ENCODE peak calls at places on chromosomes 11 and 22, in four cellular contexts. One of them, this sample, is unnamed.

GRCh38 chr22:37241351-37242142 is 2.5 kb downstream of the RAC2 start:
- DNase-seq in effector CD4-positive, alpha-beta T cell: no peak
- DNase-seq in activated effector memory CD4-positive, alpha-beta T cell treated with Interleukin-2 at 50 U/mL for 16 hours: no peak
- DNase-seq in GM12865: peak; percentile 61
- DNase-seq in this sample: no peak

GRCh38 chr11:128451651-128452470 is 135.5 kb downstream of the ETS1 start:
- DNase-seq in effector CD4-positive, alpha-beta T cell: no peak
- DNase-seq in activated effector memory CD4-positive, alpha-beta T cell treated with Interleukin-2 at 50 U/mL for 16 hours: no peak
- DNase-seq in GM12865: no peak
- DNase-seq in this sample: peak; percentile 52

GRCh38 chr11:57424802-57425564 is 1.9 kb downstream of the SLC43A3 start:
- DNase-seq in activated effector memory CD4-positive, alpha-beta T cell treated with Interleukin-2 at 50 U/mL for 16 hours: peak; percentile 73
- DNase-seq in effector CD4-positive, alpha-beta T cell: peak; percentile 73
- DNase-seq in GM12865: peak; percentile 97
- DNase-seq in this sample: peak; percentile 85

GRCh38 chr11:118633979-118634378 is 26.6 kb downstream of the PHLDB1 start:
- DNase-seq in GM12865: no peak
- DNase-seq in effector CD4-positive, alpha-beta T cell: no peak
- DNase-seq in activated effector memory CD4-positive, alpha-beta T cell treated with Interleukin-2 at 50 U/mL for 16 hours: no peak
- DNase-seq in this sample: no peak

GRCh38 chr11:95790933-95791247 is 592 bp downstream of the CEP57 start:
- DNase-seq in effector CD4-positive, alpha-beta T cell: peak; percentile 35
- DNase-seq in activated effector memory CD4-positive, alpha-beta T cell treated with Interleukin-2 at 50 U/mL for 16 hours: peak; percentile 36
- DNase-seq in GM12865: peak; percentile 81
- DNase-seq in this sample: peak; percentile 29

GRCh38 chr11:83760942-83761341 is 474.8 kb upstream of the CCDC90B start:
- DNase-seq in GM12865: no peak
- DNase-seq in effector CD4-positive, alpha-beta T cell: no peak
- DNase-seq in activated effector memory CD4-positive, alpha-beta T cell treated with Interleukin-2 at 50 U/mL for 16 hours: no peak
- DNase-seq in this sample: no peak

GRCh38 chr22:26550498-26551033 is 38.3 kb upstream of the TFIP11 start:
- DNase-seq in effector CD4-positive, alpha-beta T cell: no peak
- DNase-seq in activated effector memory CD4-positive, alpha-beta T cell treated with Interleukin-2 at 50 U/mL for 16 hours: no peak
- DNase-seq in GM12865: no peak
- DNase-seq in this sample: no peak

GRCh38 chr11:71977743-71978418 is 20.8 kb upstream of the IL18BP start:
- DNase-seq in effector CD4-positive, alpha-beta T cell: peak; percentile 38
- DNase-seq in activated effector memory CD4-positive, alpha-beta T cell treated with Interleukin-2 at 50 U/mL for 16 hours: peak; percentile 12
- DNase-seq in GM12865: peak; percentile 68
- DNase-seq in this sample: peak; percentile 48

GRCh38 chr22:50529416-50530279 is at the start of gene TYMP:
- DNase-seq in effector CD4-positive, alpha-beta T cell: peak; percentile 53
- DNase-seq in activated effector memory CD4-positive, alpha-beta T cell treated with Interleukin-2 at 50 U/mL for 16 hours: peak; percentile 57
- DNase-seq in GM12865: peak; percentile 93
- DNase-seq in this sample: peak; percentile 93

GRCh38 chr11:80162387-80162786 is 721.6 kb upstream of the TENM4 start:
- DNase-seq in activated effector memory CD4-positive, alpha-beta T cell treated with Interleukin-2 at 50 U/mL for 16 hours: no peak
- DNase-seq in GM12865: no peak
- DNase-seq in effector CD4-positive, alpha-beta T cell: no peak
- DNase-seq in this sample: no peak

GRCh38 chr22:23801238-23801821 is 14.6 kb downstream of the SMARCB1 start:
- DNase-seq in GM12865: no peak
- DNase-seq in effector CD4-positive, alpha-beta T cell: no peak
- DNase-seq in activated effector memory CD4-positive, alpha-beta T cell treated with Interleukin-2 at 50 U/mL for 16 hours: no peak
- DNase-seq in this sample: no peak

GRCh38 chr11:61782841-61783240 is 9.6 kb downstream of the TMEM258 start:
- DNase-seq in GM12865: no peak
- DNase-seq in activated effector memory CD4-positive, alpha-beta T cell treated with Interleukin-2 at 50 U/mL for 16 hours: no peak
- DNase-seq in effector CD4-positive, alpha-beta T cell: no peak
- DNase-seq in this sample: no peak

GRCh38 chr22:19620742-19621371 is 93.4 kb upstream of the SEPTIN5 start:
- DNase-seq in GM12865: no peak
- DNase-seq in effector CD4-positive, alpha-beta T cell: no peak
- DNase-seq in activated effector memory CD4-positive, alpha-beta T cell treated with Interleukin-2 at 50 U/mL for 16 hours: no peak
- DNase-seq in this sample: no peak

GRCh38 chr22:49090061-49090852 is 737.4 kb downstream of the BRD1 start:
- DNase-seq in GM12865: no peak
- DNase-seq in activated effector memory CD4-positive, alpha-beta T cell treated with Interleukin-2 at 50 U/mL for 16 hours: no peak
- DNase-seq in effector CD4-positive, alpha-beta T cell: no peak
- DNase-seq in this sample: no peak

GRCh38 chr11:96708469-96708868 is 318.7 kb downstream of the JRKL start:
- DNase-seq in activated effector memory CD4-positive, alpha-beta T cell treated with Interleukin-2 at 50 U/mL for 16 hours: no peak
- DNase-seq in effector CD4-positive, alpha-beta T cell: no peak
- DNase-seq in GM12865: no peak
- DNase-seq in this sample: no peak